ENCODE peak calls at places on chromosomes 2 and 18, in eight cellular contexts. T, L, P, W, S, G, X and H are unnamed samples.

GRCh38 chr2:18959952-18960717 is 370.8 kb upstream of the NT5C1B start:
- DNase-seq in T (no peak), L (no peak), P (no peak), W (no peak), S (no peak), G (no peak), X (no peak), H (no peak)

GRCh38 chr2:177799531-177799930 is 273.0 kb downstream of the PDE11A start:
- DNase-seq in T (no peak), L (no peak), P (no peak), W (peak; percentile 13), S (no peak), G (no peak), X (no peak), H (peak; percentile 37)

GRCh38 chr18:65091737-65092329 is 659.0 kb upstream of the CDH7 start:
- DNase-seq in T (no peak), L (no peak), P (no peak), W (no peak), S (no peak), G (no peak), X (no peak), H (peak; percentile 43)

GRCh38 chr2:42572297-42573081 is 4.1 kb downstream of the MTA3 start:
- DNase-seq in T (no peak), L (no peak), P (no peak), W (no peak), S (no peak), G (no peak), X (no peak), H (no peak)

GRCh38 chr2:68796306-68796905 is 61.8 kb downstream of the ARHGAP25 start:
- DNase-seq in T (no peak), L (no peak), P (no peak), W (no peak), S (no peak), G (no peak), X (no peak), H (no peak)

GRCh38 chr2:20516646-20517341 is 69.9 kb downstream of the RHOB start:
- DNase-seq in T (no peak), L (peak; percentile 73), P (no peak), W (peak; percentile 26), S (no peak), G (no peak), X (no peak), H (no peak)

GRCh38 chr2:38515155-38516074 is 87.3 kb downstream of the HNRNPLL start:
- DNase-seq in T (no peak), L (peak; percentile 79), P (no peak), W (peak; percentile 81), S (no peak), G (no peak), X (peak; percentile 94), H (no peak)

GRCh38 chr18:78618726-78619125 is 360.9 kb upstream of the SALL3 start:
- DNase-seq in T (no peak), L (no peak), P (no peak), W (no peak), S (no peak), G (no peak), X (no peak), H (no peak)

GRCh38 chr2:238730001-238730669 is 117.8 kb upstream of the TWIST2 start:
- DNase-seq in T (no peak), L (no peak), P (no peak), W (no peak), S (no peak), G (no peak), X (no peak), H (no peak)

GRCh38 chr2:60313470-60314172 is 239.8 kb downstream of the BCL11A start:
- DNase-seq in T (no peak), L (no peak), P (no peak), W (no peak), S (no peak), G (no peak), X (no peak), H (no peak)

GRCh38 chr2:152718909-152719645 is 657 bp downstream of the ARL6IP6 start:
- DNase-seq in T (no peak), L (peak; percentile 77), P (peak; percentile 46), W (peak; percentile 14), S (no peak), G (no peak), X (no peak), H (peak; percentile 67)

GRCh38 chr2:128563348-128563687 is 244.7 kb upstream of the HS6ST1 start:
- DNase-seq in T (no peak), L (no peak), P (peak; percentile 86), W (peak; percentile 98), S (no peak), G (no peak), X (peak; percentile 90), H (no peak)

GRCh38 chr2:48195168-48195567 is 288.9 kb upstream of the FBXO11 start:
- DNase-seq in T (no peak), L (no peak), P (no peak), W (no peak), S (no peak), G (no peak), X (no peak), H (no peak)